ENCODE peak calls at places on chromosome 21, in seven cellular contexts. J is GM03348, I is DMS79 treated with DMSO at 0.1 percent for 48 hours, O is cardiac muscle cell, C is bronchial epithelial cell, N is neuronal stem cell, Y is DMS153. V is an unnamed sample.

GRCh38 chr21:31656199-31657095 is 3.0 kb upstream of the SOD1 start:
- DNase-seq in J (no peak), I (no peak), O (no peak), C (no peak), N (no peak), Y (no peak), V (peak)

GRCh38 chr21:19792004-19792403 is 1206.2 kb upstream of the NCAM2 start:
- DNase-seq in J (no peak), I (no peak), O (no peak), C (no peak), N (no peak), Y (no peak), V (no peak)

GRCh38 chr21:43362306-43362927 is 64.5 kb downstream of the SIK1 start:
- DNase-seq in J (peak), I (no peak), O (no peak), C (no peak), N (no peak), Y (peak), V (peak)

GRCh38 chr21:44874497-44875331 is 1.2 kb upstream of the PTTG1IP start:
- DNase-seq in J (peak), I (peak), O (peak), C (peak), N (no peak), Y (no peak), V (peak)

GRCh38 chr21:45803613-45804340 is 160.3 kb downstream of the PCBP3 start:
- DNase-seq in J (no peak), I (no peak), O (no peak), C (no peak), N (no peak), Y (no peak), V (no peak)

GRCh38 chr21:29219165-29219770 is 79.5 kb upstream of the BACH1 start:
- DNase-seq in J (no peak), I (no peak), O (no peak), C (no peak), N (no peak), Y (no peak), V (no peak)

GRCh38 chr21:25911730-25912401 is 177.1 kb downstream of the GABPA start:
- DNase-seq in J (no peak), I (no peak), O (no peak), C (no peak), N (no peak), Y (no peak), V (no peak)

GRCh38 chr21:37700641-37701202 is 215.5 kb downstream of the KCNJ6 start:
- DNase-seq in J (peak), I (peak), O (peak), C (peak), N (peak), Y (peak), V (peak)

GRCh38 chr21:17003221-17003620 is 509.6 kb upstream of the CXADR start:
- DNase-seq in J (peak), I (no peak), O (no peak), C (peak), N (no peak), Y (no peak), V (peak)

GRCh38 chr21:33419538-33420123 is 16.4 kb downstream of the IFNGR2 start:
- DNase-seq in J (peak), I (no peak), O (no peak), C (no peak), N (no peak), Y (no peak), V (peak)

GRCh38 chr21:41833138-41834115 is 45.7 kb downstream of the PRDM15 start:
- DNase-seq in J (no peak), I (no peak), O (no peak), C (no peak), N (no peak), Y (no peak), V (no peak)

GRCh38 chr21:15908187-15908586 is 178.4 kb downstream of the USP25 start:
- DNase-seq in J (peak), I (no peak), O (no peak), C (peak), N (no peak), Y (no peak), V (peak)

GRCh38 chr21:15831497-15831896 is 101.7 kb downstream of the USP25 start:
- DNase-seq in J (no peak), I (no peak), O (no peak), C (no peak), N (no peak), Y (no peak), V (no peak)

GRCh38 chr21:46457801-46458314 is 833 bp upstream of the DIP2A start:
- DNase-seq in J (peak), I (no peak), O (peak), C (peak), N (no peak), Y (no peak), V (peak)

GRCh38 chr21:28975401-28975800 is 17.3 kb downstream of the LTN1 start:
- DNase-seq in J (peak), I (no peak), O (no peak), C (no peak), N (no peak), Y (no peak), V (peak)

GRCh38 chr21:44428281-44428942 is 26.9 kb upstream of the LRRC3 start:
- DNase-seq in J (no peak), I (no peak), O (no peak), C (peak), N (no peak), Y (peak), V (peak)

GRCh38 chr21:42013901-42014300 is 3.7 kb upstream of the ZBTB21 start:
- DNase-seq in J (no peak), I (peak), O (no peak), C (no peak), N (no peak), Y (no peak), V (no peak)

GRCh38 chr21:18285379-18285778 is 40.7 kb downstream of the CHODL start:
- DNase-seq in J (no peak), I (no peak), O (no peak), C (no peak), N (no peak), Y (no peak), V (no peak)

GRCh38 chr21:25506887-25507286 is 100.4 kb downstream of the MRPL39 start:
- DNase-seq in J (peak), I (no peak), O (no peak), C (peak), N (no peak), Y (peak), V (peak)

GRCh38 chr21:34182436-34182835 is 109.1 kb downstream of the MRPS6 start:
- DNase-seq in J (no peak), I (no peak), O (no peak), C (no peak), N (no peak), Y (no peak), V (peak)

GRCh38 chr21:40204956-40205355 is 337.7 kb downstream of the PCP4 start:
- DNase-seq in J (no peak), I (peak), O (no peak), C (no peak), N (no peak), Y (no peak), V (no peak)

GRCh38 chr21:28336299-28336698 is 656.4 kb downstream of the LTN1 start:
- DNase-seq in J (peak), I (no peak), O (peak), C (peak), N (no peak), Y (no peak), V (peak)

GRCh38 chr21:33878824-33879223 is 36.8 kb downstream of the ATP5PO start:
- DNase-seq in J (no peak), I (no peak), O (no peak), C (no peak), N (no peak), Y (no peak), V (no peak)

V was measured in GM23248.